ENCODE peak calls at places on chromosomes 13 and 19, in four cellular contexts. One of them, this sample, is unnamed.

GRCh38 chr13:40626977-40627376 is 39.5 kb downstream of the FOXO1 start:
- DNase-seq in GM12891: no peak
- DNase-seq in K562: no peak
- DNase-seq in GM12878: no peak
- DNase-seq in this sample: no peak

GRCh38 chr19:14472202-14472961 is 2.8 kb downstream of the PTGER1 start:
- DNase-seq in GM12891: peak; percentile 96
- DNase-seq in K562: peak; percentile 88
- DNase-seq in GM12878: no peak
- DNase-seq in this sample: peak; percentile 61

GRCh38 chr13:75402787-75403186 is 79.2 kb downstream of the TBC1D4 start:
- DNase-seq in GM12891: no peak
- DNase-seq in K562: no peak
- DNase-seq in GM12878: no peak
- DNase-seq in this sample: no peak

GRCh38 chr13:36190771-36191170 is 23.6 kb downstream of the SOHLH2 start:
- DNase-seq in GM12891: no peak
- DNase-seq in K562: no peak
- DNase-seq in GM12878: no peak
- DNase-seq in this sample: no peak

GRCh38 chr13:112991611-112992010 is 22.6 kb downstream of the MCF2L start:
- DNase-seq in GM12891: no peak
- DNase-seq in K562: no peak
- DNase-seq in GM12878: no peak
- DNase-seq in this sample: no peak

GRCh38 chr13:36850790-36851438 is 31.9 kb downstream of the RFXAP start:
- DNase-seq in GM12891: no peak
- DNase-seq in K562: no peak
- DNase-seq in GM12878: no peak
- DNase-seq in this sample: no peak

GRCh38 chr13:41019027-41019487 is at the start of gene ELF1:
- DNase-seq in GM12891: peak; percentile 25
- DNase-seq in K562: peak; percentile 50
- DNase-seq in GM12878: peak; percentile 88
- DNase-seq in this sample: peak; percentile 91

GRCh38 chr13:46126552-46127171 is 21.8 kb upstream of the CPB2 start:
- DNase-seq in GM12891: peak; percentile 22
- DNase-seq in K562: peak; percentile 67
- DNase-seq in GM12878: no peak
- DNase-seq in this sample: no peak

GRCh38 chr13:91704398-91704797 is 306.0 kb downstream of the GPC5 start:
- DNase-seq in GM12891: no peak
- DNase-seq in K562: no peak
- DNase-seq in GM12878: no peak
- DNase-seq in this sample: no peak

GRCh38 chr19:33720691-33721682 is 75.7 kb upstream of the KCTD15 start:
- DNase-seq in GM12891: no peak
- DNase-seq in K562: peak; percentile 20
- DNase-seq in GM12878: no peak
- DNase-seq in this sample: no peak

GRCh38 chr13:109816112-109816978 is 30.0 kb upstream of the IRS2 start:
- DNase-seq in GM12891: no peak
- DNase-seq in K562: no peak
- DNase-seq in GM12878: no peak
- DNase-seq in this sample: no peak

GRCh38 chr19:3533020-3533408 is 6.0 kb upstream of the TEKTIP1 start:
- DNase-seq in GM12891: no peak
- DNase-seq in K562: no peak
- DNase-seq in GM12878: no peak
- DNase-seq in this sample: no peak

GRCh38 chr19:49676136-49676689 is 858 bp upstream of the PRMT1 start:
- DNase-seq in GM12891: no peak
- DNase-seq in K562: peak; percentile 74
- DNase-seq in GM12878: peak; percentile 84
- DNase-seq in this sample: peak; percentile 89

GRCh38 chr13:36297600-36298338 is at the start of gene CCDC169:
- DNase-seq in GM12891: no peak
- DNase-seq in K562: peak; percentile 73
- DNase-seq in GM12878: no peak
- DNase-seq in this sample: peak; percentile 91

GRCh38 chr19:30226464-30227070 is 145.6 kb upstream of the ZNF536 start:
- DNase-seq in GM12891: no peak
- DNase-seq in K562: no peak
- DNase-seq in GM12878: no peak
- DNase-seq in this sample: no peak

GRCh38 chr13:26949701-26950345 is 189.2 kb upstream of the GPR12 start:
- DNase-seq in GM12891: no peak
- DNase-seq in K562: no peak
- DNase-seq in GM12878: no peak
- DNase-seq in this sample: no peak

GRCh38 chr19:2607712-2608601 is 94.5 kb downstream of the GNG7 start:
- DNase-seq in GM12891: no peak
- DNase-seq in K562: no peak
- DNase-seq in GM12878: peak; percentile 94
- DNase-seq in this sample: no peak

GRCh38 chr19:55674841-55675660 is at the start of gene EPN1:
- DNase-seq in GM12891: peak; percentile 99
- DNase-seq in K562: peak; percentile 90
- DNase-seq in GM12878: peak; percentile 74
- DNase-seq in this sample: peak; percentile 97

GRCh38 chr13:62846302-62846701 is 1430.7 kb upstream of the PCDH20 start:
- DNase-seq in GM12891: no peak
- DNase-seq in K562: no peak
- DNase-seq in GM12878: no peak
- DNase-seq in this sample: no peak

GRCh38 chr13:50426932-50427331 is 411.7 kb downstream of the KCNRG start:
- DNase-seq in GM12891: no peak
- DNase-seq in K562: no peak
- DNase-seq in GM12878: no peak
- DNase-seq in this sample: no peak

GRCh38 chr19:3146677-3147100 is 10.9 kb downstream of the GNA15 start:
- DNase-seq in GM12891: no peak
- DNase-seq in K562: peak; percentile 72
- DNase-seq in GM12878: no peak
- DNase-seq in this sample: peak; percentile 60

GRCh38 chr19:33375156-33375744 is 1.7 kb downstream of the CEBPG start:
- DNase-seq in GM12891: no peak
- DNase-seq in K562: no peak
- DNase-seq in GM12878: no peak
- DNase-seq in this sample: no peak

GRCh38 chr13:40692946-40693345 is 26.5 kb upstream of the FOXO1 start:
- DNase-seq in GM12891: no peak
- DNase-seq in K562: no peak
- DNase-seq in GM12878: peak; percentile 56
- DNase-seq in this sample: no peak

GRCh38 chr13:40490086-40490723 is 176.2 kb downstream of the FOXO1 start:
- DNase-seq in GM12891: no peak
- DNase-seq in K562: no peak
- DNase-seq in GM12878: no peak
- DNase-seq in this sample: no peak

GRCh38 chr19:4638330-4638729 is 986 bp upstream of the TNFAIP8L1 start:
- DNase-seq in GM12891: no peak
- DNase-seq in K562: no peak
- DNase-seq in GM12878: no peak
- DNase-seq in this sample: peak; percentile 23
- TF ChIP-seq SPI1 in GM12891: no peak
- TF ChIP-seq SPI1 in K562: no peak
- TF ChIP-seq SPI1 in GM12878: no peak
- TF ChIP-seq SPI1 in this sample: no peak

GRCh38 chr13:30927595-30927994 is 4.9 kb upstream of the TEX26 start:
- DNase-seq in GM12891: no peak
- DNase-seq in K562: no peak
- DNase-seq in GM12878: no peak
- DNase-seq in this sample: no peak

GRCh38 chr13:30925429-30925828 is 7.0 kb upstream of the TEX26 start:
- DNase-seq in GM12891: no peak
- DNase-seq in K562: no peak
- DNase-seq in GM12878: no peak
- DNase-seq in this sample: no peak

GRCh38 chr13:30928971-30929370 is 3.5 kb upstream of the TEX26 start:
- DNase-seq in GM12891: no peak
- DNase-seq in K562: no peak
- DNase-seq in GM12878: no peak
- DNase-seq in this sample: no peak

GRCh38 chr13:30924726-30925125 is 7.7 kb upstream of the TEX26 start:
- DNase-seq in GM12891: no peak
- DNase-seq in K562: no peak
- DNase-seq in GM12878: no peak
- DNase-seq in this sample: no peak

GRCh38 chr13:30926781-30927180 is 5.7 kb upstream of the TEX26 start:
- DNase-seq in GM12891: no peak
- DNase-seq in K562: no peak
- DNase-seq in GM12878: no peak
- DNase-seq in this sample: no peak
- TF ChIP-seq SPI1 in GM12891: no peak
- TF ChIP-seq SPI1 in K562: no peak
- TF ChIP-seq SPI1 in GM12878: no peak
- TF ChIP-seq SPI1 in this sample: no peak

GRCh38 chr13:34578471-34578870 is 363.6 kb upstream of the NBEA start:
- DNase-seq in GM12891: no peak
- DNase-seq in K562: no peak
- DNase-seq in GM12878: no peak
- DNase-seq in this sample: no peak
- TF ChIP-seq SPI1 in GM12891: no peak
- TF ChIP-seq SPI1 in K562: no peak
- TF ChIP-seq SPI1 in GM12878: no peak
- TF ChIP-seq SPI1 in this sample: no peak

GRCh38 chr13:54029226-54029625 is 1000.6 kb downstream of the OLFM4 start:
- DNase-seq in GM12891: peak; percentile 21
- DNase-seq in K562: no peak
- DNase-seq in GM12878: peak; percentile 21
- DNase-seq in this sample: peak; percentile 94

GRCh38 chr13:54033323-54033861 is 1004.8 kb downstream of the OLFM4 start:
- DNase-seq in GM12891: no peak
- DNase-seq in K562: no peak
- DNase-seq in GM12878: no peak
- DNase-seq in this sample: no peak

GRCh38 chr13:54034047-54034446 is 1005.4 kb downstream of the OLFM4 start:
- DNase-seq in GM12891: no peak
- DNase-seq in K562: no peak
- DNase-seq in GM12878: no peak
- DNase-seq in this sample: no peak

DNA sequence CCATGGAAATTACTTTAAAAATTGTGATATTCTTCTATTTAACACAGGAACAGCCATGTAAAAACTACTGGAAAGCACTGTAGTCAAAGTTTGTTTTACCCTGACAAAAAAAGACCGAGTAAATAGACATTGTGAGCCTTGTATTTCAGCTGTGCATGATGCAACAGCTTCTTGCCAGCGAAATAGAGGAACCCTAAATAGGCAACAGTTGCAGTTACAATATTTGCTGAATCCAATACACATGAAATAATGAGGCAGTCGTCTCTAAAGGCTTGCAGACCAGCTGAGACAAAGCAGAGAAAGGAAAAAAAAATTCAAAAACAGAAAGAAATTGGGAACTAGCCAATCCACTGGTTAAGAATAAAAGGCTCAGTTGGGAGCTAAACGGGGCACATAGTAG is 1001.1 kb downstream of the OLFM4 start:
- DNase-seq in GM12891: no peak
- DNase-seq in K562: no peak
- DNase-seq in GM12878: no peak
- DNase-seq in this sample: peak; percentile 40
- TF ChIP-seq SPI1 in GM12891: no peak
- TF ChIP-seq SPI1 in K562: no peak
- TF ChIP-seq SPI1 in GM12878: no peak
- TF ChIP-seq SPI1 in this sample: peak; percentile 91

GRCh38 chr19:18939922-18940775 is 868 bp downstream of the HOMER3 start:
- DNase-seq in GM12891: no peak
- DNase-seq in K562: no peak
- DNase-seq in GM12878: no peak
- DNase-seq in this sample: no peak

GRCh38 chr19:18941628-18942354 is 774 bp upstream of the HOMER3 start:
- DNase-seq in GM12891: no peak
- DNase-seq in K562: no peak
- DNase-seq in GM12878: no peak
- DNase-seq in this sample: no peak

GRCh38 chr19:18942692-18943091 is 1.7 kb upstream of the HOMER3 start:
- DNase-seq in GM12891: no peak
- DNase-seq in K562: no peak
- DNase-seq in GM12878: no peak
- DNase-seq in this sample: no peak

GRCh38 chr19:18939163-18939562 is 1.9 kb downstream of the HOMER3 start:
- DNase-seq in GM12891: no peak
- DNase-seq in K562: no peak
- DNase-seq in GM12878: no peak
- DNase-seq in this sample: no peak

DNA sequence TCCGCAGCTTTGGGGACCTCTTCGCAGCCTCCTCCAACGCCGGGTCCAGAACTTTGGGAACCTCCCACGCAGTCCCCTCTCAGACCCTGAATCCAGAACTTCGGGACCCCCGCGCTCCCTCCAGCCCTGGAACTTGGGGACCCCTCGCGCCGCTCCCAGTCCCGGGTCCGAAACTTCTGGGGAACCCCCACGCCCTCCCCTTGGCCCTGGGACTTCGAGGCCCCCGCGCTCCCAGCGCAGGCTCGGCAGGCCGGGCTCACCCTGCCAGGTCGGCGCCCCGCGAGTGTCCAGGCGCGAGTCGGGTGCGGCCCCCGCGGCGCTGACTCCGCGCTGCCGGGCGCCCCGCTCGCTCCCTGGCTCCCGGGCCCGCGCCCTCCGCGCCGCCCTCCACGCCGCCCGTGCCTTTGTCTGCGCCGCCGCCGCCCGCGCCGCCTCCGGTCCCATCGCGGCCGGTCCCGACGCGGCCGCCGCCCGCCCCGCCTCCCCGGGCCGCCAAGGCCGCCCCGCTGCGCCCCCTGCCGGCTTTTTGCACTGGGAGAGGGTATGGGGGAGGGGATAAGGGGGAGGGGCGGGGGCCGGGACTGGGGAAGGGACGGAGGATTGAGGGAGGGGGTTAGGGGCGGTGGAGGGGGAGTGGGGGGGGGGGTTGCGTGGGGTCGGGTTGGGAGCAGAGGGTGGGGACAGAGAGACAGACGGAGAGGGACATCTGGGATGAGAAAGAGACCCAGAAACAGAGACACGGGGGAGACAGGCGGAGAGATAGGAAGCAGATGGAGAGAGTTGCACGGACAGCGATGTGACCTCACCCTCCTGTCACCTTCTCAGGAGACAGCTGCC is at the start of gene HOMER3:
- DNase-seq in GM12891: peak; percentile 90
- DNase-seq in K562: peak; percentile 94
- DNase-seq in GM12878: no peak
- DNase-seq in this sample: peak; percentile 59
- TF ChIP-seq SPI1 in GM12891: no peak
- TF ChIP-seq SPI1 in K562: no peak
- TF ChIP-seq SPI1 in GM12878: no peak
- TF ChIP-seq SPI1 in this sample: no peak

DNA sequence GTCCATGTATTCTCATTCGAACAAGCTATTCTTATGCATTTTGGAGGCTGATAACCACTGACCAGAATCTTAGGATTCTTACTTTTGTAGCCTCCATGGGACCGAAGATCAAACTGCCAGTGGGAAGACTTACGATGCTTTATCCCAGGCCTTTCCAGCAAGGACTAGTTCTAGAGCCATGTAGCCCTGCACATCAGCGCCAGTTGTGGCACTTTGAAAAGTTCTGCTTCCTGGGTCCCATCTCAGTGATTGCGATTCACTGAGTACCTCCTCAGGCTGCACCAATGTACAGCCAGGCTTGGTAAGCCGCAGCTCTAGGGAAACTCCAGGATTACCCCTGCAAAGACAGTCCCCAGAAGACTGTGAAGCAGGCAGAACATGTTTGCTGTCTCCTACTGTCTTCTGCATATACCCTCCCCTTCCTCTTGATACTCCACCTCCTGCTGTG is 18.9 kb upstream of the ENOX1 start:
- DNase-seq in GM12891: no peak
- DNase-seq in K562: no peak
- DNase-seq in GM12878: no peak
- DNase-seq in this sample: no peak
- TF ChIP-seq SPI1 in GM12891: no peak
- TF ChIP-seq SPI1 in K562: no peak
- TF ChIP-seq SPI1 in GM12878: no peak
- TF ChIP-seq SPI1 in this sample: no peak

This sample was measured in HL-60.